ENCODE peak calls at places on chromosomes 2 and 18, in six cellular contexts. W, J, X, B, L and U are unnamed samples.

GRCh38 chr18:28045176-28045810 is 131.6 kb downstream of the CDH2 start:
- DNase-seq in X (no peak), J (peak; percentile 100), B (no peak), L (peak; percentile 64), W (no peak), U (peak; percentile 52)

GRCh38 chr2:128457006-128457604 is 138.4 kb upstream of the HS6ST1 start:
- DNase-seq in W (no peak), B (no peak), L (no peak), J (no peak), X (peak; percentile 26), U (no peak)

GRCh38 chr2:136127356-136127755 is 9.4 kb upstream of the CXCR4 start:
- DNase-seq in B (no peak), W (no peak), J (no peak), X (no peak), L (no peak), U (no peak)

GRCh38 chr2:211982162-211982561 is 556.4 kb downstream of the ERBB4 start:
- DNase-seq in X (no peak), B (no peak), W (no peak), L (no peak), J (no peak), U (no peak)

GRCh38 chr2:181675241-181675640 is 5.1 kb downstream of the NEUROD1 start:
- DNase-seq in X (no peak), W (no peak), L (peak; percentile 79), B (no peak), J (no peak), U (no peak)

GRCh38 chr2:197028230-197028629 is 101.7 kb upstream of the PGAP1 start:
- DNase-seq in B (no peak), X (no peak), L (no peak), W (no peak), J (no peak), U (no peak)

GRCh38 chr2:70501215-70501614 is 52.4 kb downstream of the TGFA start:
- DNase-seq in J (no peak), B (no peak), X (no peak), W (no peak), L (no peak), U (no peak)

GRCh38 chr2:101823347-101823791 is 125.9 kb downstream of the MAP4K4 start:
- DNase-seq in L (peak; percentile 53), W (peak; percentile 63), B (peak; percentile 66), J (peak; percentile 24), X (peak; percentile 78), U (peak; percentile 89)

GRCh38 chr2:64888591-64889309 is 100.4 kb upstream of the SLC1A4 start:
- DNase-seq in X (no peak), B (no peak), L (peak; percentile 33), J (peak; percentile 14), W (no peak), U (peak; percentile 15)